ENCODE peak calls at places on chromosomes 13 and 19, in six cellular contexts. L, E, V, Z, R and F are unnamed samples.
A peak's percentile ranks its signal among the peaks of the same experiment; 100 is the strongest.

GRCh38 chr19:47369923-47370625 is 21.0 kb downstream of the DHX34 start:
- DNase-seq in L (no peak), E (no peak), V (no peak), Z (peak; percentile 32), R (no peak), F (no peak)

GRCh38 chr13:113930711-113931637 is 42.9 kb downstream of the C13orf46 start:
- DNase-seq in L (peak; percentile 0), E (peak; percentile 16), V (no peak), Z (peak; percentile 46), R (no peak), F (no peak)

GRCh38 chr19:4414800-4415251 is 12.4 kb downstream of the CHAF1A start:
- DNase-seq in L (no peak), E (no peak), V (no peak), Z (no peak), R (peak; percentile 59), F (no peak)

GRCh38 chr13:73390100-73390499 is 331.3 kb downstream of the KLF5 start:
- DNase-seq in L (no peak), E (no peak), V (no peak), Z (no peak), R (no peak), F (no peak)

GRCh38 chr13:53001444-53001843 is 27.2 kb upstream of the OLFM4 start:
- DNase-seq in L (no peak), E (no peak), V (no peak), Z (no peak), R (peak; percentile 9), F (no peak)

GRCh38 chr13:108733141-108733540 is 103.7 kb downstream of the MYO16 start:
- DNase-seq in L (no peak), E (no peak), V (no peak), Z (no peak), R (no peak), F (no peak)

GRCh38 chr19:2503521-2504109 is 27.7 kb downstream of the GADD45B start:
- DNase-seq in L (no peak), E (no peak), V (no peak), Z (peak; percentile 86), R (peak; percentile 40), F (peak; percentile 48)

GRCh38 chr19:49614096-49614857 is 23.3 kb downstream of the PRR12 start:
- DNase-seq in L (no peak), E (no peak), V (no peak), Z (peak; percentile 91), R (no peak), F (peak; percentile 34)

GRCh38 chr13:88751994-88752393 is 1080.8 kb downstream of the SLITRK5 start:
- DNase-seq in L (no peak), E (no peak), V (no peak), Z (no peak), R (peak; percentile 31), F (no peak)

GRCh38 chr19:48813123-48813911 is 2.5 kb upstream of the BCAT2 start:
- DNase-seq in L (no peak), E (no peak), V (no peak), Z (no peak), R (no peak), F (no peak)

GRCh38 chr13:80481589-80481988 is 140.7 kb upstream of the SPRY2 start:
- DNase-seq in L (no peak), E (no peak), V (no peak), Z (no peak), R (no peak), F (no peak)

GRCh38 chr13:113110852-113111315 is 5.3 kb downstream of the F7 start:
- DNase-seq in L (no peak), E (no peak), V (no peak), Z (no peak), R (no peak), F (no peak)

GRCh38 chr19:18385675-18386542 is at the start of gene GDF15:
- DNase-seq in L (no peak), E (peak; percentile 80), V (peak; percentile 59), Z (peak; percentile 46), R (peak; percentile 66), F (no peak)

GRCh38 chr19:54218259-54218658 is 4.5 kb downstream of the LILRB3 start:
- DNase-seq in L (no peak), E (no peak), V (no peak), Z (no peak), R (no peak), F (no peak)

GRCh38 chr19:19778666-19779065 is 42.9 kb downstream of the ZNF506 start:
- DNase-seq in L (no peak), E (no peak), V (no peak), Z (no peak), R (no peak), F (no peak)

GRCh38 chr13:39364797-39365468 is 238.1 kb downstream of the LHFPL6 start:
- DNase-seq in L (no peak), E (no peak), V (peak; percentile 68), Z (peak; percentile 12), R (peak; percentile 95), F (no peak)

GRCh38 chr13:34013061-34013460 is 195.1 kb downstream of the RFC3 start:
- DNase-seq in L (no peak), E (no peak), V (no peak), Z (no peak), R (no peak), F (no peak)

GRCh38 chr13:48502601-48503319 is 30.1 kb downstream of the RCBTB2 start:
- DNase-seq in L (no peak), E (no peak), V (no peak), Z (no peak), R (no peak), F (peak; percentile 73)

GRCh38 chr13:99796175-99796819 is 175.3 kb downstream of the ZIC5 start:
- DNase-seq in L (no peak), E (no peak), V (peak; percentile 10), Z (peak; percentile 44), R (peak; percentile 93), F (no peak)

GRCh38 chr19:18900700-18901502 is 4.9 kb upstream of the CERS1 start:
- DNase-seq in L (no peak), E (no peak), V (no peak), Z (peak; percentile 2), R (no peak), F (no peak)

GRCh38 chr13:100550433-100550832 is 38.2 kb downstream of the GGACT start:
- DNase-seq in L (no peak), E (no peak), V (no peak), Z (no peak), R (peak; percentile 77), F (no peak)

GRCh38 chr19:15453091-15453498 is 3.3 kb upstream of the WIZ start:
- DNase-seq in L (no peak), E (no peak), V (no peak), Z (no peak), R (peak; percentile 37), F (no peak)

GRCh38 chr19:2796659-2797266 is 11.5 kb downstream of the THOP1 start:
- DNase-seq in L (no peak), E (no peak), V (no peak), Z (no peak), R (no peak), F (no peak)

GRCh38 chr13:93248627-93249047 is 22.0 kb downstream of the GPC6 start:
- DNase-seq in L (no peak), E (no peak), V (peak; percentile 34), Z (peak; percentile 84), R (peak; percentile 79), F (no peak)

GRCh38 chr13:49731766-49732165 is 40.5 kb upstream of the EBPL start:
- DNase-seq in L (no peak), E (no peak), V (no peak), Z (no peak), R (no peak), F (no peak)

GRCh38 chr13:27383104-27383921 is 41.1 kb upstream of the GTF3A start:
- DNase-seq in L (no peak), E (no peak), V (no peak), Z (no peak), R (no peak), F (no peak)

GRCh38 chr19:48724796-48725753 is 5.5 kb upstream of the MAMSTR start:
- DNase-seq in L (no peak), E (no peak), V (peak; percentile 93), Z (peak; percentile 83), R (peak; percentile 81), F (no peak)

GRCh38 chr13:20567881-20568528 is 1.0 kb downstream of the IFT88 start:
- DNase-seq in L (no peak), E (no peak), V (no peak), Z (no peak), R (no peak), F (no peak)